ENCODE peak calls at places on chromosomes 4 and X, in five cellular contexts. One of them, this sample, is unnamed.

GRCh38 chr4:139814285-139815015 is 148.8 kb downstream of the MGST2 start:
- DNase-seq in GM12865: no peak
- DNase-seq in nephron progenitor cell: no peak
- DNase-seq in activated B cell treated with CpG ODN at 0.5 μM for 24 hours: no peak
- DNase-seq in WTC11: no peak
- DNase-seq in this sample: no peak

GRCh38 chr4:94508256-94508655 is 56.5 kb downstream of the PDLIM5 start:
- DNase-seq in WTC11: no peak
- DNase-seq in GM12865: no peak
- DNase-seq in activated B cell treated with CpG ODN at 0.5 μM for 24 hours: no peak
- DNase-seq in nephron progenitor cell: no peak
- DNase-seq in this sample: no peak

GRCh38 chr4:76108467-76109181 is 34.1 kb downstream of the ART3 start:
- DNase-seq in nephron progenitor cell: no peak
- DNase-seq in WTC11: no peak
- DNase-seq in activated B cell treated with CpG ODN at 0.5 μM for 24 hours: no peak
- DNase-seq in GM12865: peak; percentile 12
- DNase-seq in this sample: no peak

GRCh38 chrX:122579521-122579920 is 604.6 kb upstream of the GRIA3 start:
- DNase-seq in WTC11: no peak
- DNase-seq in GM12865: no peak
- DNase-seq in nephron progenitor cell: no peak
- DNase-seq in activated B cell treated with CpG ODN at 0.5 μM for 24 hours: no peak
- DNase-seq in this sample: no peak

GRCh38 chr4:127782025-127782274 is 172 bp upstream of the HSPA4L start:
- DNase-seq in GM12865: peak; percentile 92
- DNase-seq in activated B cell treated with CpG ODN at 0.5 μM for 24 hours: no peak
- DNase-seq in nephron progenitor cell: peak; percentile 89
- DNase-seq in WTC11: peak; percentile 90
- DNase-seq in this sample: no peak

GRCh38 chr4:41692717-41693345 is 55.7 kb downstream of the PHOX2B start:
- DNase-seq in activated B cell treated with CpG ODN at 0.5 μM for 24 hours: no peak
- DNase-seq in nephron progenitor cell: peak; percentile 63
- DNase-seq in WTC11: peak; percentile 62
- DNase-seq in GM12865: peak; percentile 67
- DNase-seq in this sample: peak; percentile 27

GRCh38 chr4:100070868-100071267 is 119.4 kb downstream of the DDIT4L start:
- DNase-seq in GM12865: no peak
- DNase-seq in WTC11: no peak
- DNase-seq in activated B cell treated with CpG ODN at 0.5 μM for 24 hours: no peak
- DNase-seq in nephron progenitor cell: no peak
- DNase-seq in this sample: no peak

GRCh38 chr4:103030791-103031190 is 11.3 kb upstream of the SLC9B1 start:
- DNase-seq in nephron progenitor cell: no peak
- DNase-seq in WTC11: no peak
- DNase-seq in activated B cell treated with CpG ODN at 0.5 μM for 24 hours: no peak
- DNase-seq in GM12865: no peak
- DNase-seq in this sample: no peak

GRCh38 chr4:70508801-70509200 is 9.6 kb upstream of the AMTN start:
- DNase-seq in WTC11: no peak
- DNase-seq in nephron progenitor cell: no peak
- DNase-seq in activated B cell treated with CpG ODN at 0.5 μM for 24 hours: no peak
- DNase-seq in GM12865: no peak
- DNase-seq in this sample: no peak

GRCh38 chr4:8278421-8279287 is 9.1 kb downstream of the HTRA3 start:
- DNase-seq in activated B cell treated with CpG ODN at 0.5 μM for 24 hours: no peak
- DNase-seq in GM12865: no peak
- DNase-seq in nephron progenitor cell: no peak
- DNase-seq in WTC11: no peak
- DNase-seq in this sample: no peak

GRCh38 chr4:69730002-69730401 is 30.4 kb downstream of the SULT1B1 start:
- DNase-seq in WTC11: no peak
- DNase-seq in GM12865: no peak
- DNase-seq in activated B cell treated with CpG ODN at 0.5 μM for 24 hours: no peak
- DNase-seq in nephron progenitor cell: no peak
- DNase-seq in this sample: no peak

GRCh38 chr4:8472689-8473197 is 32.2 kb downstream of the TRMT44 start:
- DNase-seq in WTC11: no peak
- DNase-seq in activated B cell treated with CpG ODN at 0.5 μM for 24 hours: no peak
- DNase-seq in GM12865: no peak
- DNase-seq in nephron progenitor cell: peak; percentile 28
- DNase-seq in this sample: no peak

GRCh38 chrX:106874075-106874474 is 29.1 kb downstream of the RIPPLY1 start:
- DNase-seq in activated B cell treated with CpG ODN at 0.5 μM for 24 hours: no peak
- DNase-seq in nephron progenitor cell: no peak
- DNase-seq in WTC11: no peak
- DNase-seq in GM12865: peak; percentile 3
- DNase-seq in this sample: no peak

GRCh38 chrX:23845316-23845932 is 62.3 kb downstream of the APOO start:
- DNase-seq in GM12865: no peak
- DNase-seq in nephron progenitor cell: no peak
- DNase-seq in activated B cell treated with CpG ODN at 0.5 μM for 24 hours: no peak
- DNase-seq in WTC11: no peak
- DNase-seq in this sample: no peak

GRCh38 chrX:2327423-2327822 is 173.4 kb downstream of the DHRSX start:
- DNase-seq in WTC11: no peak
- DNase-seq in GM12865: no peak
- DNase-seq in nephron progenitor cell: no peak
- DNase-seq in activated B cell treated with CpG ODN at 0.5 μM for 24 hours: no peak
- DNase-seq in this sample: no peak

GRCh38 chr4:160142579-160142978 is 1039.7 kb downstream of the RAPGEF2 start:
- DNase-seq in WTC11: no peak
- DNase-seq in activated B cell treated with CpG ODN at 0.5 μM for 24 hours: no peak
- DNase-seq in nephron progenitor cell: no peak
- DNase-seq in GM12865: peak; percentile 83
- DNase-seq in this sample: no peak

GRCh38 chr4:159103406-159104131 is 690 bp downstream of the RAPGEF2 start:
- DNase-seq in activated B cell treated with CpG ODN at 0.5 μM for 24 hours: peak; percentile 58
- DNase-seq in nephron progenitor cell: peak; percentile 69
- DNase-seq in WTC11: peak; percentile 52
- DNase-seq in GM12865: peak; percentile 54
- DNase-seq in this sample: peak; percentile 30

GRCh38 chrX:10143071-10143983 is 13.4 kb upstream of the CLCN4 start:
- DNase-seq in nephron progenitor cell: no peak
- DNase-seq in WTC11: no peak
- DNase-seq in GM12865: no peak
- DNase-seq in activated B cell treated with CpG ODN at 0.5 μM for 24 hours: no peak
- DNase-seq in this sample: no peak

DNA sequence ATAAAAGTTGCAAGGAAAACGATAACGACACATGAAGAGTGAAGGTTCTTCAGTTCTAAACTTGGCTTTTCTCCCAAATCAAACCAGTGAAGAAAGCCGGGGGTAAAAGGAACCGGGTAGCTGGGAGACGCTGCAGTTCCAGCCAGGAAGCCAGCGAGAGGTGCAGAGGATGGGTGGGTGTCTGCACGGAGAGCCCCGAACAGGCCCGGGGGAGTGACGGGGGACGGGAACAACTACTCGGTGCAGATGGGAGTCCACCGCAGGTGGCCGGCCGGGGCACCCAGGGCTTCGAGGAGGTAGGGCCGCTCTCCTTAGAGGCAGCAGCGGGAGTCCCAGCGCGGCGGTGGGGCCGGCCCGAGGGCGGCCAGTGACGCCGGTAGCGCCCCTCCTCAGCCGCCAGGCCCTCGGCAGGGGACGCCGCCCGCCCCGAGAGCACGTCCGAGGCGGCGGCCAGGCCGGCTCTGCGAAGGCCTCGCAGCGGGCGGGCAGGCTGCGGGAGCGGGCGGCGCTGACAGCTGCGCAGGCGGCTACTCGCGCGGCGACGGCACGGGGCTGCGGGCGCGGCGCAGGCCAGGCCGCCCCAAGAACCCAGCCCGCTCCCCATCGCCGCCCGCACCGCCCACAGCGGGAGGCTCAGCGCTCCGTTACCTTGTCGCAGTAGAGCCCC is 468 bp downstream of the FBXL5 start:
- DNase-seq in nephron progenitor cell: no peak
- DNase-seq in GM12865: no peak
- DNase-seq in activated B cell treated with CpG ODN at 0.5 μM for 24 hours: no peak
- DNase-seq in WTC11: peak; percentile 21
- DNase-seq in this sample: peak; percentile 31
- TF ChIP-seq CTCF in nephron progenitor cell: no peak
- TF ChIP-seq CTCF in GM12865: no peak
- TF ChIP-seq CTCF in activated B cell treated with CpG ODN at 0.5 μM for 24 hours: no peak
- TF ChIP-seq CTCF in WTC11: no peak
- TF ChIP-seq CTCF in this sample: no peak

GRCh38 chr4:13436962-13437361 is 47.2 kb downstream of the RAB28 start:
- DNase-seq in activated B cell treated with CpG ODN at 0.5 μM for 24 hours: no peak
- DNase-seq in WTC11: no peak
- DNase-seq in GM12865: no peak
- DNase-seq in nephron progenitor cell: no peak
- DNase-seq in this sample: no peak

GRCh38 chr4:13427599-13428325 is 56.4 kb downstream of the RAB28 start:
- DNase-seq in activated B cell treated with CpG ODN at 0.5 μM for 24 hours: no peak
- DNase-seq in WTC11: no peak
- DNase-seq in nephron progenitor cell: no peak
- DNase-seq in GM12865: no peak
- DNase-seq in this sample: no peak

GRCh38 chr4:13432453-13432852 is 51.7 kb downstream of the RAB28 start:
- DNase-seq in WTC11: no peak
- DNase-seq in nephron progenitor cell: no peak
- DNase-seq in GM12865: no peak
- DNase-seq in activated B cell treated with CpG ODN at 0.5 μM for 24 hours: no peak
- DNase-seq in this sample: no peak

DNA sequence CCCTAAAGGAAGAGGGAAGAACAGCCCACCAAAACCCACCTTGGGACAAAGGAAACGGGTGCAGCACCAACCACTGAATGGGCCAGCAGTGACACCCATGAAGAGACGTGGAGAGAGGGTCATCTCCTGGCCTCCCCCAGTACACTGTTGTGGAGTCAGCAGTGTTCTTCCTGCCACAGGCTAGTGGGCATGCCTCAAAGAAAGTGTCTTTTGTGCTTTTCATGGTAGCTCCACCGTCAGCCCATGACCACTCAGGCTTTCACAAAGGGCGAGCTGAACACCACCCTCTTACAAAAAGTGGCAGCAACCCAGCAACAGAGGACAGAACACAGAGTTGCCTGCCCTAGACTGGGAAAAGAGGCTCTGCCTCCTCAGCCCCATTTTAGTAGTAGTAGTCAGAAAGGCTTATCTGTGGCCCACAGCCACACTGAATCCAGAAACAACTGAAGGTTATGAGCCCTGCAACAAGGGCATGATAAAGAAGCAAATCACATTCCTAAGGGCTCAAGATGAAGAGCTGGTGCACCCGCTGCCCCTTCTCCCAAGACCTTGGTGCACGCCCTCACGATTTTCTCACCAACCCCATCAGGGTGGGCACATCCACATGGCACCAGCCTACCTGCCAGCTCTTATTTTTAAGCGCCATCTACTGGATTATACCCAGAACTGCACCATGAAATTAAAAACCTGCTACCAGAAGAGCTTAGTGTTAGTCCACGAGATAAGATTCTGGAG is 53.1 kb downstream of the RAB28 start:
- DNase-seq in activated B cell treated with CpG ODN at 0.5 μM for 24 hours: no peak
- DNase-seq in nephron progenitor cell: no peak
- DNase-seq in WTC11: no peak
- DNase-seq in GM12865: no peak
- DNase-seq in this sample: no peak
- TF ChIP-seq CTCF in activated B cell treated with CpG ODN at 0.5 μM for 24 hours: no peak
- TF ChIP-seq CTCF in nephron progenitor cell: no peak
- TF ChIP-seq CTCF in WTC11: peak; percentile 73
- TF ChIP-seq CTCF in GM12865: peak; percentile 7
- TF ChIP-seq CTCF in this sample: peak; percentile 49

GRCh38 chr4:48779998-48780866 is at the start of gene FRYL:
- DNase-seq in GM12865: peak; percentile 100
- DNase-seq in WTC11: peak; percentile 99
- DNase-seq in activated B cell treated with CpG ODN at 0.5 μM for 24 hours: peak; percentile 86
- DNase-seq in nephron progenitor cell: peak; percentile 98
- DNase-seq in this sample: peak; percentile 99

GRCh38 chr4:48780867-48781219 is 764 bp upstream of the FRYL start:
- DNase-seq in WTC11: no peak
- DNase-seq in nephron progenitor cell: no peak
- DNase-seq in activated B cell treated with CpG ODN at 0.5 μM for 24 hours: no peak
- DNase-seq in GM12865: peak; percentile 62
- DNase-seq in this sample: no peak

GRCh38 chr4:48777739-48778138 is 2.3 kb downstream of the FRYL start:
- DNase-seq in WTC11: no peak
- DNase-seq in nephron progenitor cell: no peak
- DNase-seq in activated B cell treated with CpG ODN at 0.5 μM for 24 hours: no peak
- DNase-seq in GM12865: no peak
- DNase-seq in this sample: no peak

GRCh38 chr4:48778431-48779094 is 1.5 kb downstream of the FRYL start:
- DNase-seq in WTC11: no peak
- DNase-seq in activated B cell treated with CpG ODN at 0.5 μM for 24 hours: no peak
- DNase-seq in GM12865: no peak
- DNase-seq in nephron progenitor cell: no peak
- DNase-seq in this sample: no peak

DNA sequence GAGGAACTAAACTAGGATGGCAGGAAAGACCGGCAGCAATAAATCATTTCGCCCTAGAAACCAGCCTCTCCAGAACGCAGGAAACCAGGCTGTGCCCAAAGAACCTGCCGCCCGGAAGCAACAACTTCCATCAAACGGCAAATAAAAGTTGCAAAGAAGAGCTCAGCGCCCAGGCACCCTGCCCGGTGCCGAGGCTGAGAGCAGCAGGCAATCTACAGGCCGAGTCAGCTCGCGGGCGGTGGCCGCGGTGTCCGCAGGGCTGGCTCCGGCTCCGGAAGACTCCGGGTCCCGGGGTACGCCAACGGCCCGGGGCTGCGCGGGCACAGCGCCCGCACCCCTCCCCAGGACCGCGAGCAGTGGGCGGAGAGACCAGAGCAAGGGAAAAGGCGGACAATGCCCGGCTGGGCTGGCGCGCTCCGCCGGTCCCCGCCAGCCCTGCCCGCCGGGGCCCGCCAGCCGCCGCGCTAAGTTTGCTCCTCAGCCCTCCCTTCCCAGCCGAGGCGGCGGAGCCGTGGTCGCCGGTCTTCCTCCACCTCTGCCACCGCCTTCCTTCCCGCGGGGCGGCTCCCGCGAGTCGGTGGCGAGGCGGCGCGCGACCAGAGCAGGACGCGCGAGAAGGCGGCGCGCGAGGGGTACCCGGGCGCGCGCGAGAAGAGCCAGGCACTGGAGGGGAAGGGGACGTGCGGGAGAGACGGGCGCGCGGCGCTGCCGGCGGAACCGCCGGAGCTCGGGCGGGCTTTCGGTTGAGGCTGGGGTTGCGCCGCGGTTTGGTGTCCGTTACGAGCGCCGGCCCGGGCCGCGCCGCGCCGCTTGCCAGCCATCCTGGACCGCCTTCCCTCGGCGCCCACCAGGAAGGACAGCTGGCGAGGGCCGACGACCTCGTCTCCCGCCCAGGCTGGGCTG is 733 bp downstream of the FRYL start:
- DNase-seq in nephron progenitor cell: peak; percentile 79
- DNase-seq in activated B cell treated with CpG ODN at 0.5 μM for 24 hours: peak; percentile 70
- DNase-seq in GM12865: peak; percentile 82
- DNase-seq in WTC11: peak; percentile 66
- DNase-seq in this sample: peak; percentile 80
- TF ChIP-seq CTCF in nephron progenitor cell: no peak
- TF ChIP-seq CTCF in activated B cell treated with CpG ODN at 0.5 μM for 24 hours: no peak
- TF ChIP-seq CTCF in GM12865: peak; percentile 25
- TF ChIP-seq CTCF in WTC11: no peak
- TF ChIP-seq CTCF in this sample: no peak

DNA sequence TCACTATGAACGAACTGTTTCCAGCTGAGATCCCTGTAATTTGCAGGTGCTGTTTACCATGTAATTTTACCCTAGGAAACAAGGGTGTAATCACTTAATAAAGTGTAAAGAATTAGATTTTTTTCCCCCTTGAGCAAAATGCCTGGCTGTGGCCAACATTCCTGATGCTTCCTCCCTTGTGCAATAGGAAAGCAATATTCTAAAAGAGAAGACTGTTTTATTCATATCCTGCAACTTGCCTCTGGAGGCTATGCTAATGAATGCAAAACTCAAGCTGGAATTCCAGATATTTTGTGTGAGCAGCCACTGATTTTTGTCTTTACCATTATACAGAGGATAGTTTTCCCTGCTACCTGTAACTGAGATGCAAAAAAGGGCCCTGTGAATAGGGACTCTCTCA is 98.0 kb downstream of the AWAT2 start:
- DNase-seq in GM12865: no peak
- DNase-seq in nephron progenitor cell: no peak
- DNase-seq in activated B cell treated with CpG ODN at 0.5 μM for 24 hours: no peak
- DNase-seq in WTC11: no peak
- DNase-seq in this sample: no peak
- TF ChIP-seq CTCF in GM12865: no peak
- TF ChIP-seq CTCF in nephron progenitor cell: no peak
- TF ChIP-seq CTCF in activated B cell treated with CpG ODN at 0.5 μM for 24 hours: no peak
- TF ChIP-seq CTCF in WTC11: no peak
- TF ChIP-seq CTCF in this sample: no peak